ENCODE peak calls at places on chromosome 11, in six cellular contexts. C is kidney epithelial cell, F is fibroblast of pulmonary artery, N is neural crest cell, E is A549, Z is WTC11. A is an unnamed sample.
A peak's percentile ranks its signal among the peaks of the same experiment; 100 is the strongest.

GRCh38 chr11:44943696-44944095 is 7.0 kb downstream of the TP53I11 start:
- DNase-seq in C (no peak), F (no peak), N (no peak), E (no peak), Z (no peak), A (no peak)

GRCh38 chr11:15053201-15053685 is 20.1 kb upstream of the CALCB start:
- DNase-seq in C (peak; percentile 41), F (no peak), N (no peak), E (no peak), Z (no peak), A (no peak)

GRCh38 chr11:17498475-17498874 is 21.8 kb upstream of the ABCC8 start:
- DNase-seq in C (no peak), F (no peak), N (no peak), E (no peak), Z (peak; percentile 47), A (peak; percentile 38)

GRCh38 chr11:61041755-61042518 is 60.4 kb upstream of the CD5 start:
- DNase-seq in C (no peak), F (peak; percentile 32), N (peak; percentile 51), E (no peak), Z (peak; percentile 56), A (peak; percentile 74)

GRCh38 chr11:133082851-133083488 is 449.3 kb downstream of the OPCML start:
- DNase-seq in C (no peak), F (peak; percentile 38), N (peak; percentile 86), E (peak; percentile 11), Z (peak; percentile 86), A (peak; percentile 91)

GRCh38 chr11:18776324-18776723 is 15.3 kb downstream of the PTPN5 start:
- DNase-seq in C (no peak), F (no peak), N (no peak), E (no peak), Z (no peak), A (no peak)

GRCh38 chr11:57476883-57477506 is 16.7 kb downstream of the RTN4RL2 start:
- DNase-seq in C (no peak), F (no peak), N (no peak), E (peak; percentile 75), Z (peak; percentile 55), A (peak; percentile 49)

GRCh38 chr11:66347425-66348276 is at the start of gene B4GAT1:
- DNase-seq in C (peak; percentile 69), F (peak; percentile 94), N (peak; percentile 77), E (peak; percentile 81), Z (peak; percentile 81), A (peak; percentile 80)

GRCh38 chr11:117180661-117181585 is 2.4 kb downstream of the SIDT2 start:
- DNase-seq in C (no peak), F (peak; percentile 81), N (peak; percentile 58), E (peak; percentile 66), Z (peak; percentile 91), A (peak; percentile 75)

GRCh38 chr11:117230981-117231636 is 764 bp downstream of the PCSK7 start:
- DNase-seq in C (no peak), F (no peak), N (no peak), E (no peak), Z (no peak), A (no peak)

GRCh38 chr11:74347381-74347780 is 35.9 kb upstream of the P4HA3 start:
- DNase-seq in C (no peak), F (peak; percentile 58), N (no peak), E (no peak), Z (no peak), A (no peak)

GRCh38 chr11:68694404-68695297 is 10.3 kb downstream of the GAL start:
- DNase-seq in C (no peak), F (no peak), N (no peak), E (no peak), Z (no peak), A (no peak)

GRCh38 chr11:112584674-112585073 is 324.0 kb upstream of the PLET1 start:
- DNase-seq in C (no peak), F (no peak), N (no peak), E (no peak), Z (peak; percentile 66), A (no peak)

GRCh38 chr11:110891411-110891810 is 179.2 kb upstream of the ARHGAP20 start:
- DNase-seq in C (no peak), F (peak; percentile 56), N (no peak), E (no peak), Z (no peak), A (no peak)

GRCh38 chr11:79762271-79762935 is 321.6 kb upstream of the TENM4 start:
- DNase-seq in C (no peak), F (no peak), N (no peak), E (no peak), Z (no peak), A (no peak)

GRCh38 chr11:111733009-111733408 is 33.2 kb downstream of the PPP2R1B start:
- DNase-seq in C (no peak), F (peak; percentile 88), N (no peak), E (no peak), Z (no peak), A (no peak)

GRCh38 chr11:96162816-96163499 is 180.0 kb downstream of the MAML2 start:
- DNase-seq in C (no peak), F (peak; percentile 98), N (no peak), E (no peak), Z (no peak), A (no peak)

GRCh38 chr11:81966340-81966739 is 767.3 kb downstream of the FAM181B start:
- DNase-seq in C (no peak), F (no peak), N (no peak), E (no peak), Z (no peak), A (no peak)

GRCh38 chr11:83521647-83522596 is 235.8 kb upstream of the CCDC90B start:
- DNase-seq in C (no peak), F (no peak), N (no peak), E (no peak), Z (peak; percentile 38), A (no peak)

DNA sequence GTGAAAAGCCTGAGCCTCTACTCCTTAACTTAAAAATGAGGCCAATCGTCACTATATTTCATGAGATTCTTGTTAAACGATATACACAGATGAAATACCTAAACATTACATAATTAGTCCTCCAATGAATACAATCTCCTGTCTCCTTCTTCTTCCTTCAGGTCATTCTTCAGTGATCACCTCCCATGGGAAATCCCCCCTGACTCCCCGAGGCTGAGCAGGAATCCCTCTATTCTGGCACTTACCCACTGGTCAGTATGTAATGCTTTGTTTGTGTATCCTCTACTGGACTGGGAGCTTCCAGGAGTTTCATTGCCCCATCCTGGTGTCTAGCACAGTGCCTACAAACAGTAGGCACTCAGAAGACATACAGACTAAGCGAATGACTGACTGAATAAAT is 52.3 kb downstream of the RAB38 start:
- DNase-seq in C (no peak), F (no peak), N (no peak), E (no peak), Z (no peak), A (no peak)
- TF ChIP-seq CTCF in C (no peak), F (no peak), N (no peak), E (no peak), Z (no peak), A (no peak)

GRCh38 chr11:102592634-102593581 is 32.2 kb downstream of the MMP20 start:
- DNase-seq in C (no peak), F (peak; percentile 36), N (no peak), E (no peak), Z (no peak), A (no peak)
- TF ChIP-seq CTCF in C (peak; percentile 25), F (peak; percentile 70), N (peak; percentile 62), E (peak; percentile 22), Z (peak; percentile 32), A (peak; percentile 80)

GRCh38 chr11:35727140-35727539 is 64.6 kb downstream of the TRIM44 start:
- DNase-seq in C (no peak), F (no peak), N (no peak), E (no peak), Z (no peak), A (no peak)
- TF ChIP-seq CTCF in C (no peak), F (no peak), N (no peak), E (no peak), Z (no peak), A (no peak)

GRCh38 chr11:38304926-38305325 is 1706.9 kb upstream of the RAG2 start:
- DNase-seq in C (no peak), F (peak; percentile 4), N (no peak), E (no peak), Z (no peak), A (no peak)

GRCh38 chr11:38302564-38302963 is 1704.5 kb upstream of the RAG2 start:
- DNase-seq in C (no peak), F (no peak), N (no peak), E (no peak), Z (no peak), A (no peak)

GRCh38 chr11:38305682-38306081 is 1707.6 kb upstream of the RAG2 start:
- DNase-seq in C (no peak), F (peak; percentile 70), N (no peak), E (no peak), Z (no peak), A (no peak)

GRCh38 chr11:38307455-38307854 is 1709.4 kb upstream of the RAG2 start:
- DNase-seq in C (no peak), F (no peak), N (no peak), E (no peak), Z (no peak), A (no peak)
- TF ChIP-seq CTCF in C (no peak), F (no peak), N (no peak), E (no peak), Z (no peak), A (no peak)

DNA sequence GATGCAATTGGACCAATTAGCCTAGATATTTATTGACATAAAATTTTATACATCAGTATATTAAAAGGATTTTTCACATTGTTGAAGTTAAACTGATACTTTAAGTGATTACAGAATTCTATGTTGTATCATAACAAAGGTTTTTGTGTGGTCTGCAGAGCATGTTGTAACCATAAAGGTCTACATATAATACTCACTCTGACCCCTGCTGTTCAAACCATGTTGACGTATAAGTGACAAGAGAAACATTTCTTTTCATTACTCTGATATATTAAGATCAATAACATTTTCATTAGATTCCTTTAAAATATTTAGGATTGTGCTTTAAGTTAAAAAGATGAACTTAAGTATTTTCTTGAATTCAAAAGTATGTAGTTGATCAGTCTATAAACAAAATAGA is 63.9 kb downstream of the GAS2 start:
- DNase-seq in C (no peak), F (peak; percentile 14), N (no peak), E (no peak), Z (no peak), A (no peak)
- TF ChIP-seq CTCF in C (no peak), F (no peak), N (peak; percentile 49), E (no peak), Z (no peak), A (no peak)

GRCh38 chr11:122069946-122070345 is 46.1 kb downstream of the BLID start:
- DNase-seq in C (peak; percentile 82), F (peak; percentile 87), N (peak; percentile 64), E (no peak), Z (peak; percentile 46), A (peak; percentile 67)
- TF ChIP-seq CTCF in C (no peak), F (no peak), N (no peak), E (no peak), Z (no peak), A (no peak)

GRCh38 chr11:100629671-100630070 is 57.4 kb upstream of the ARHGAP42 start:
- DNase-seq in C (no peak), F (peak; percentile 6), N (no peak), E (no peak), Z (no peak), A (no peak)
- TF ChIP-seq CTCF in C (no peak), F (no peak), N (no peak), E (no peak), Z (no peak), A (no peak)

GRCh38 chr11:128520886-128521696 is 66.3 kb downstream of the ETS1 start:
- DNase-seq in C (no peak), F (no peak), N (no peak), E (no peak), Z (no peak), A (no peak)
- TF ChIP-seq CTCF in C (no peak), F (no peak), N (peak; percentile 17), E (no peak), Z (no peak), A (no peak)

A was measured in glutamatergic neuron.